ENCODE peak calls at places on chromosomes 3 and 15, in four cellular contexts. G, W, B and A are unnamed samples.
A peak's percentile ranks its signal among the peaks of the same experiment; 100 is the strongest.

GRCh38 chr15:100902436-100903190 is 16.5 kb upstream of the LRRK1 start:
- DNase-seq in G (no peak), W (peak; percentile 30), B (no peak), A (peak; percentile 83)

GRCh38 chr3:124850633-124851032 is 36.5 kb downstream of the ITGB5 start:
- DNase-seq in G (no peak), W (no peak), B (no peak), A (no peak)

GRCh38 chr15:75059607-75060006 is 36.2 kb downstream of the PPCDC start:
- DNase-seq in B (no peak), G (no peak), W (no peak), A (no peak)

GRCh38 chr3:191393146-191393545 is 62.8 kb upstream of the UTS2B start:
- DNase-seq in W (no peak), G (no peak), B (no peak), A (no peak)

GRCh38 chr3:82038536-82038935 is 277.1 kb upstream of the GBE1 start:
- DNase-seq in B (no peak), W (no peak), G (no peak), A (no peak)

GRCh38 chr3:196192036-196193001 is 18.9 kb downstream of the ZDHHC19 start:
- DNase-seq in B (no peak), G (peak; percentile 68), W (no peak), A (peak; percentile 86)

GRCh38 chr15:99157456-99157855 is 52.6 kb downstream of the SYNM start:
- DNase-seq in W (no peak), B (no peak), G (no peak), A (no peak)

GRCh38 chr3:187360523-187361060 is 7.6 kb upstream of the RTP4 start:
- DNase-seq in W (no peak), B (no peak), G (no peak), A (no peak)

GRCh38 chr3:52843881-52844280 is 9.1 kb upstream of the MUSTN1 start:
- DNase-seq in W (no peak), B (no peak), G (no peak), A (no peak)

GRCh38 chr3:135231646-135232625 is 436.9 kb downstream of the EPHB1 start:
- DNase-seq in W (no peak), B (no peak), G (no peak), A (no peak)